ENCODE peak calls at places on chromosomes 4 and X, in eight cellular contexts. One of them, this sample, is unnamed.

GRCh38 chr4:10866691-10867090 is 182.1 kb upstream of the CLNK start:
- DNase-seq in SK-N-SH: no peak
- DNase-seq in tibial nerve: no peak
- DNase-seq in lung: no peak
- DNase-seq in spleen: no peak
- DNase-seq in left lung: no peak
- DNase-seq in astrocyte: no peak
- DNase-seq in cardiac muscle cell: peak; percentile 2
- DNase-seq in this sample: no peak

GRCh38 chr4:123017636-123018390 is 95.4 kb upstream of the NUDT6 start:
- DNase-seq in astrocyte: peak; percentile 59
- DNase-seq in cardiac muscle cell: no peak
- DNase-seq in left lung: no peak
- DNase-seq in tibial nerve: no peak
- DNase-seq in spleen: no peak
- DNase-seq in SK-N-SH: peak; percentile 5
- DNase-seq in lung: no peak
- DNase-seq in this sample: no peak

GRCh38 chrX:154043003-154043402 is 23.3 kb upstream of the IRAK1 start:
- DNase-seq in cardiac muscle cell: no peak
- DNase-seq in astrocyte: peak; percentile 69
- DNase-seq in tibial nerve: peak; percentile 23
- DNase-seq in lung: no peak
- DNase-seq in SK-N-SH: no peak
- DNase-seq in spleen: no peak
- DNase-seq in left lung: no peak
- DNase-seq in this sample: no peak

GRCh38 chr4:5785806-5786680 is 75.0 kb downstream of the EVC start:
- DNase-seq in astrocyte: peak; percentile 79
- DNase-seq in cardiac muscle cell: no peak
- DNase-seq in tibial nerve: no peak
- DNase-seq in spleen: peak; percentile 17
- DNase-seq in lung: no peak
- DNase-seq in left lung: no peak
- DNase-seq in SK-N-SH: no peak
- DNase-seq in this sample: no peak

GRCh38 chr4:84418032-84418709 is 80.9 kb downstream of the NKX6-1 start:
- DNase-seq in left lung: no peak
- DNase-seq in lung: no peak
- DNase-seq in astrocyte: no peak
- DNase-seq in tibial nerve: no peak
- DNase-seq in cardiac muscle cell: no peak
- DNase-seq in SK-N-SH: no peak
- DNase-seq in spleen: no peak
- DNase-seq in this sample: no peak

GRCh38 chrX:155048997-155049619 is 21.8 kb downstream of the CMC4 start:
- DNase-seq in SK-N-SH: peak; percentile 39
- DNase-seq in left lung: no peak
- DNase-seq in tibial nerve: no peak
- DNase-seq in astrocyte: no peak
- DNase-seq in spleen: peak; percentile 77
- DNase-seq in cardiac muscle cell: peak; percentile 67
- DNase-seq in lung: peak; percentile 38
- DNase-seq in this sample: peak; percentile 54

GRCh38 chrX:9370888-9371287 is 94.0 kb upstream of the TBL1X start:
- DNase-seq in lung: no peak
- DNase-seq in SK-N-SH: no peak
- DNase-seq in spleen: no peak
- DNase-seq in astrocyte: peak; percentile 56
- DNase-seq in cardiac muscle cell: no peak
- DNase-seq in tibial nerve: peak; percentile 27
- DNase-seq in left lung: no peak
- DNase-seq in this sample: no peak

GRCh38 chrX:106997611-106998010 is 2.4 kb downstream of the MORC4 start:
- DNase-seq in spleen: no peak
- DNase-seq in SK-N-SH: no peak
- DNase-seq in cardiac muscle cell: no peak
- DNase-seq in tibial nerve: no peak
- DNase-seq in left lung: no peak
- DNase-seq in astrocyte: no peak
- DNase-seq in lung: no peak
- DNase-seq in this sample: no peak

GRCh38 chr4:184826315-184827266 is 823 bp upstream of the ACSL1 start:
- DNase-seq in cardiac muscle cell: peak; percentile 40
- DNase-seq in astrocyte: no peak
- DNase-seq in SK-N-SH: no peak
- DNase-seq in tibial nerve: no peak
- DNase-seq in left lung: peak; percentile 89
- DNase-seq in spleen: peak; percentile 92
- DNase-seq in lung: no peak
- DNase-seq in this sample: peak; percentile 32

GRCh38 chr4:89161841-89162240 is 50.5 kb downstream of the TIGD2 start:
- DNase-seq in astrocyte: no peak
- DNase-seq in lung: no peak
- DNase-seq in spleen: no peak
- DNase-seq in SK-N-SH: no peak
- DNase-seq in tibial nerve: no peak
- DNase-seq in cardiac muscle cell: no peak
- DNase-seq in left lung: no peak
- DNase-seq in this sample: no peak

GRCh38 chr4:176363072-176363471 is 43.3 kb downstream of the SPCS3 start:
- DNase-seq in cardiac muscle cell: no peak
- DNase-seq in tibial nerve: no peak
- DNase-seq in left lung: no peak
- DNase-seq in astrocyte: peak; percentile 18
- DNase-seq in SK-N-SH: no peak
- DNase-seq in lung: no peak
- DNase-seq in spleen: no peak
- DNase-seq in this sample: no peak

GRCh38 chrX:36867143-36867542 is 141.0 kb upstream of the FAM47C start:
- DNase-seq in cardiac muscle cell: peak; percentile 75
- DNase-seq in left lung: no peak
- DNase-seq in astrocyte: peak; percentile 1
- DNase-seq in lung: no peak
- DNase-seq in SK-N-SH: peak; percentile 5
- DNase-seq in spleen: no peak
- DNase-seq in tibial nerve: peak; percentile 16
- DNase-seq in this sample: no peak

GRCh38 chrX:96906741-96907140 is 23.0 kb downstream of the RPA4 start:
- DNase-seq in spleen: no peak
- DNase-seq in astrocyte: peak; percentile 64
- DNase-seq in lung: no peak
- DNase-seq in SK-N-SH: no peak
- DNase-seq in tibial nerve: no peak
- DNase-seq in left lung: no peak
- DNase-seq in cardiac muscle cell: no peak
- DNase-seq in this sample: no peak

GRCh38 chrX:44462851-44463250 is 79.8 kb downstream of the FUNDC1 start:
- DNase-seq in left lung: no peak
- DNase-seq in astrocyte: peak; percentile 51
- DNase-seq in lung: peak; percentile 34
- DNase-seq in tibial nerve: peak; percentile 5
- DNase-seq in spleen: no peak
- DNase-seq in SK-N-SH: no peak
- DNase-seq in cardiac muscle cell: no peak
- DNase-seq in this sample: no peak

GRCh38 chr4:498328-498919 is 532 bp downstream of the ZNF721 start:
- DNase-seq in spleen: no peak
- DNase-seq in astrocyte: peak; percentile 6
- DNase-seq in SK-N-SH: no peak
- DNase-seq in left lung: no peak
- DNase-seq in tibial nerve: no peak
- DNase-seq in cardiac muscle cell: no peak
- DNase-seq in lung: no peak
- DNase-seq in this sample: peak; percentile 44

GRCh38 chr4:30416547-30416946 is 303.6 kb upstream of the PCDH7 start:
- DNase-seq in lung: no peak
- DNase-seq in SK-N-SH: no peak
- DNase-seq in cardiac muscle cell: no peak
- DNase-seq in spleen: no peak
- DNase-seq in tibial nerve: no peak
- DNase-seq in astrocyte: no peak
- DNase-seq in left lung: no peak
- DNase-seq in this sample: no peak

DNA sequence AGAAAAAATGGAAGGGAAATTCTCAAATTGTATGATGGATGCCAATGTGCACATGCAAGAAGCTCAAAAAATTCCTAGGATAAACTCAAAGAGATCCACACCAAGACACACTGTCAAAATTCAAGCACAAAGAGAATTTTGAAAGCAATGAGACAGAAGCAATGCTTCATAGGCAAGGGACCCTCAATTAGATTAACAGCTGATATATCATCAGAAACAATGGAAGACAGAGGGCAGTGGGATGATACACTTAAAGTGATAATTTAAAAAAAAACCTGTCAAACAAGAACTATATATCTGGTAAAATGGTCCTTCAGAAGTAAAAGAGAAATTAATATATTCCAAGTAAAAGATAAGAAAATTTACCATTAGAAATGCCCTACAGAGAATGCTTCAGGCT is 306.3 kb upstream of the PCDH7 start:
- DNase-seq in lung: no peak
- DNase-seq in tibial nerve: no peak
- DNase-seq in astrocyte: no peak
- DNase-seq in SK-N-SH: no peak
- DNase-seq in left lung: no peak
- DNase-seq in spleen: no peak
- DNase-seq in cardiac muscle cell: no peak
- DNase-seq in this sample: no peak
- H3K9me3 ChIP-seq in lung: peaks cover 8% of the 10 kb centered on the region
- H3K9me3 ChIP-seq in tibial nerve: no peaks in the 10 kb centered on the region
- H3K9me3 ChIP-seq in astrocyte: peaks cover 8% of the 10 kb centered on the region
- H3K9me3 ChIP-seq in SK-N-SH: peaks cover 18% of the 10 kb centered on the region
- H3K9me3 ChIP-seq in left lung: no peaks in the 10 kb centered on the region
- H3K9me3 ChIP-seq in spleen: peaks cover 18% of the 10 kb centered on the region
- H3K9me3 ChIP-seq in cardiac muscle cell: no peaks in the 10 kb centered on the region
- H3K9me3 ChIP-seq in this sample: no peaks in the 10 kb centered on the region

GRCh38 chrX:68936608-68937007 is 107.8 kb downstream of the EFNB1 start:
- DNase-seq in cardiac muscle cell: no peak
- DNase-seq in spleen: peak; percentile 16
- DNase-seq in tibial nerve: no peak
- DNase-seq in SK-N-SH: no peak
- DNase-seq in left lung: no peak
- DNase-seq in astrocyte: peak; percentile 91
- DNase-seq in lung: no peak
- DNase-seq in this sample: no peak
- H3K4me1 ChIP-seq in cardiac muscle cell: no peaks in the 10 kb centered on the region
- H3K4me1 ChIP-seq in spleen: no peaks in the 10 kb centered on the region
- H3K4me1 ChIP-seq in tibial nerve: no peaks in the 10 kb centered on the region
- H3K4me1 ChIP-seq in SK-N-SH: no peaks in the 10 kb centered on the region
- H3K4me1 ChIP-seq in left lung: no peaks in the 10 kb centered on the region
- H3K4me1 ChIP-seq in astrocyte: peaks cover 33% of the 10 kb centered on the region
- H3K4me1 ChIP-seq in lung: peaks cover 12% of the 10 kb centered on the region
- H3K4me1 ChIP-seq in this sample: no peaks in the 10 kb centered on the region

GRCh38 chr4:141215030-141215429 is 5.7 kb upstream of the ZNF330 start:
- DNase-seq in lung: no peak
- DNase-seq in tibial nerve: no peak
- DNase-seq in SK-N-SH: peak; percentile 19
- DNase-seq in cardiac muscle cell: peak; percentile 40
- DNase-seq in left lung: no peak
- DNase-seq in spleen: no peak
- DNase-seq in astrocyte: no peak
- DNase-seq in this sample: no peak

GRCh38 chr4:141220271-141220654 is 432 bp upstream of the ZNF330 start:
- DNase-seq in spleen: no peak
- DNase-seq in cardiac muscle cell: no peak
- DNase-seq in tibial nerve: no peak
- DNase-seq in SK-N-SH: no peak
- DNase-seq in lung: no peak
- DNase-seq in left lung: no peak
- DNase-seq in astrocyte: peak; percentile 12
- DNase-seq in this sample: no peak

GRCh38 chr4:141220655-141221605 is at the start of gene ZNF330:
- DNase-seq in astrocyte: peak; percentile 84
- DNase-seq in cardiac muscle cell: peak; percentile 89
- DNase-seq in lung: peak; percentile 91
- DNase-seq in left lung: peak; percentile 95
- DNase-seq in spleen: peak; percentile 96
- DNase-seq in SK-N-SH: peak; percentile 94
- DNase-seq in tibial nerve: peak; percentile 95
- DNase-seq in this sample: peak; percentile 85

GRCh38 chr4:141213550-141213991 is 7.1 kb upstream of the ZNF330 start:
- DNase-seq in lung: no peak
- DNase-seq in spleen: peak; percentile 57
- DNase-seq in astrocyte: no peak
- DNase-seq in cardiac muscle cell: no peak
- DNase-seq in SK-N-SH: no peak
- DNase-seq in left lung: peak; percentile 72
- DNase-seq in tibial nerve: no peak
- DNase-seq in this sample: no peak

DNA sequence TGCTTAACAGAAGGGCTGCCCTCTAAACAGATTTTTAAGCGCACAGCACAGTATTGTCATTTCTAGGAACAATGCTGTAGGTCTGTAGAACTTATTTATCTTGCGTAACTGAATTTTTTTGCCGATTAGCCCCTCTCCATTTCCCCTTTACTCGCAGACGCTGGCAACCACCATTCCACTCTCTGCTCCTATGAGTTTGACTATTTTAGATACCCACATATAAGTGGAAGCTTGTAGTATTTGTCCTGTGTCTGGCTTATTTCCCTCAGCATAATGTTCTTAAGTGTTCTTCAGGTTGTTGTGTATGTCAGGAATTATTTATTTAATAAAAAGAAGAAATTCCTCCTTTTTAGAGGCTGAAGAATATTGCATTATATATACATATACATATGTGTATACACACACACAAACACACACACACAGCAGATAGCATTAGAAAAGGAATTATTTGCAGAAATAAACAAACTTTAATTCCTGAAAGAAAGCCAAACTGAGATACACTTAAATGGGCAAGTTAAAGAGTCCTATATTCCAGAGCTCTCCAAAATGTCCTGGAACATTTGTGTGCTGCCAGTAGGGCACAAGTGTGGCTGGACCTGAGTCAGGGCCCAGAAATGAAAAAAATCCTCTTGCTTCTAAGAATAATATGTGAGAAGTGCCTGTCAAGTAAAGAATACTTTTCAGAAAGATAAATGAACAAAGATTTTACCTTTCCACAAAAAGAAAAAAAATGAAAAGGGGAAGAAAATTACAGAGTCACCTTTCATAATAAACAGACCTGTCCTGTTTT is 4.5 kb upstream of the ZNF330 start:
- DNase-seq in SK-N-SH: no peak
- DNase-seq in lung: no peak
- DNase-seq in cardiac muscle cell: no peak
- DNase-seq in left lung: no peak
- DNase-seq in spleen: no peak
- DNase-seq in tibial nerve: no peak
- DNase-seq in astrocyte: no peak
- DNase-seq in this sample: no peak
- H3K27ac ChIP-seq in SK-N-SH: no peak overlapping the region
- H3K27ac ChIP-seq in lung: no peak overlapping the region
- H3K27ac ChIP-seq in cardiac muscle cell: peak overlapping the region; percentile 71
- H3K27ac ChIP-seq in left lung: peak overlapping the region; percentile 29
- H3K27ac ChIP-seq in spleen: no peak overlapping the region
- H3K27ac ChIP-seq in tibial nerve: no peak overlapping the region
- H3K27ac ChIP-seq in astrocyte: no peak overlapping the region
- H3K27ac ChIP-seq in this sample: no peak overlapping the region

DNA sequence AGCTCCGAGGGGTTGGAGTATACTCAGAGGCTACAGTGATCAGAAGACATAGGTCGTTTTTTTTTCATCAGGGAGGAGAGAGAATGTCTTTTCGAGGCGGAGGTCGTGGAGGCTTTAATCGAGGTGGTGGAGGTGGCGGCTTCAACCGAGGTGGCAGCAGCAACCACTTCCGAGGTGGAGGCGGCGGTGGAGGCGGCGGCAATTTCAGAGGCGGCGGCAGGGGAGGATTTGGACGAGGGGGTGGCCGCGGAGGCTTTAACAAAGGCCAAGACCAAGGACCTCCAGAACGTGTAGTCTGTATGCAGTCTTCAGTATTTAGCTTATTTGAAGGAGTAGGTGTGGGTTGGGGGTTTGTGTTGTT is 500 bp downstream of the GAR1 start:
- DNase-seq in left lung: peak; percentile 73
- DNase-seq in SK-N-SH: no peak
- DNase-seq in cardiac muscle cell: no peak
- DNase-seq in lung: no peak
- DNase-seq in astrocyte: no peak
- DNase-seq in spleen: peak; percentile 86
- DNase-seq in tibial nerve: no peak
- DNase-seq in this sample: peak; percentile 15
- H3K9me3 ChIP-seq in left lung: no peaks in the 10 kb centered on the region
- H3K9me3 ChIP-seq in SK-N-SH: no peaks in the 10 kb centered on the region
- H3K9me3 ChIP-seq in cardiac muscle cell: no peaks in the 10 kb centered on the region
- H3K9me3 ChIP-seq in lung: no peaks in the 10 kb centered on the region
- H3K9me3 ChIP-seq in astrocyte: no peaks in the 10 kb centered on the region
- H3K9me3 ChIP-seq in spleen: no peaks in the 10 kb centered on the region
- H3K9me3 ChIP-seq in tibial nerve: no peaks in the 10 kb centered on the region
- H3K9me3 ChIP-seq in this sample: no peaks in the 10 kb centered on the region

This sample was measured in CD8-positive, alpha-beta T cell.